ENCODE peak calls at places on chromosomes 4 and X, in eight cellular contexts. D, T, S, C, M, V, F and Q are unnamed samples.

GRCh38 chrX:53379747-53380146 is 42.7 kb downstream of the SMC1A start:
- DNase-seq in S (no peak), M (no peak), C (no peak), D (no peak), F (no peak), V (no peak), T (no peak), Q (no peak)

GRCh38 chr4:8182858-8183725 is 16.0 kb upstream of the SH3TC1 start:
- DNase-seq in V (peak), F (peak), S (peak), D (peak), T (peak), C (peak), M (peak), Q (no peak)

GRCh38 chr4:69823481-69824186 is 36.3 kb downstream of the SULT1E1 start:
- DNase-seq in D (peak), V (no peak), F (peak), C (peak), S (no peak), M (peak), T (peak), Q (no peak)

GRCh38 chr4:10117424-10118354 is 1.1 kb upstream of the WDR1 start:
- DNase-seq in M (no peak), V (peak), T (no peak), D (no peak), S (no peak), F (peak), C (peak), Q (no peak)

GRCh38 chrX:77342028-77342427 is 105.2 kb upstream of the FGF16 start:
- DNase-seq in D (no peak), V (no peak), T (no peak), C (no peak), M (no peak), S (no peak), F (no peak), Q (no peak)

GRCh38 chrX:141904262-141904661 is 568 bp downstream of the MAGEC1 start:
- DNase-seq in T (no peak), C (no peak), M (no peak), F (no peak), V (no peak), D (no peak), S (no peak), Q (no peak)

GRCh38 chrX:24332868-24333267 is 19.0 kb upstream of the SUPT20HL2 start:
- DNase-seq in V (no peak), M (no peak), D (no peak), T (peak), S (no peak), C (peak), F (no peak), Q (no peak)

GRCh38 chr4:23337292-23337691 is 552.6 kb downstream of the PPARGC1A start:
- DNase-seq in M (no peak), V (no peak), D (no peak), S (no peak), C (no peak), F (no peak), T (no peak), Q (no peak)

GRCh38 chr4:3791910-3792542 is 25.8 kb downstream of the ADRA2C start:
- DNase-seq in D (no peak), C (peak), V (peak), M (peak), F (no peak), T (peak), S (no peak), Q (no peak)

GRCh38 chr4:88659890-88660208 is 37.8 kb downstream of the NAP1L5 start:
- DNase-seq in S (no peak), D (no peak), F (no peak), T (peak), M (peak), C (no peak), V (no peak), Q (no peak)

GRCh38 chr4:107453231-107453630 is 266.8 kb downstream of the PAPSS1 start:
- DNase-seq in C (peak), T (peak), F (no peak), D (no peak), M (no peak), S (no peak), V (no peak), Q (no peak)

GRCh38 chrX:7117587-7117986 is 29.9 kb upstream of the STS start:
- DNase-seq in S (no peak), D (no peak), F (no peak), T (no peak), M (no peak), V (peak), C (no peak), Q (no peak)

GRCh38 chr4:82423245-82424054 is 6.8 kb downstream of the HNRNPDL start:
- DNase-seq in D (no peak), M (no peak), C (peak), V (no peak), F (peak), T (peak), S (no peak), Q (no peak)

GRCh38 chr4:88467392-88467791 is 10.5 kb downstream of the HERC5 start:
- DNase-seq in D (no peak), V (no peak), T (no peak), M (no peak), F (no peak), C (no peak), S (no peak), Q (no peak)

GRCh38 chr4:110249687-110250387 is 51.4 kb upstream of the ELOVL6 start:
- DNase-seq in T (no peak), M (no peak), C (no peak), D (no peak), F (peak), V (no peak), S (no peak), Q (no peak)

GRCh38 chr4:10256203-10256602 is 139.6 kb upstream of the WDR1 start:
- DNase-seq in T (no peak), V (no peak), S (no peak), D (no peak), M (no peak), F (no peak), C (no peak), Q (no peak)

GRCh38 chr4:38323141-38323634 is 340.8 kb upstream of the KLF3 start:
- DNase-seq in D (no peak), T (no peak), C (peak), S (no peak), V (no peak), M (no peak), F (peak), Q (no peak)

GRCh38 chr4:19857405-19857804 is 394.3 kb upstream of the SLIT2 start:
- DNase-seq in F (peak), D (no peak), M (no peak), V (no peak), C (peak), S (no peak), T (peak), Q (no peak)

GRCh38 chr4:47145630-47146029 is 114.3 kb downstream of the GABRB1 start:
- DNase-seq in F (peak), T (peak), D (no peak), V (no peak), M (no peak), C (peak), S (no peak), Q (no peak)

GRCh38 chr4:102501635-102502382 is 650 bp downstream of the NFKB1 start:
- DNase-seq in T (peak), S (no peak), M (peak), V (peak), C (peak), D (peak), F (peak), Q (peak)

GRCh38 chrX:151726751-151727150 is 7.8 kb upstream of the CNGA2 start:
- DNase-seq in V (no peak), M (no peak), S (no peak), T (no peak), C (no peak), D (no peak), F (no peak), Q (no peak)

GRCh38 chr4:75637176-75637575 is 6.8 kb upstream of the CDKL2 start:
- DNase-seq in T (peak), V (no peak), M (no peak), C (no peak), D (no peak), S (no peak), F (no peak), Q (no peak)

GRCh38 chrX:118630843-118631242 is 96.6 kb upstream of the IL13RA1 start:
- DNase-seq in S (no peak), F (no peak), D (no peak), C (no peak), V (no peak), M (no peak), T (no peak), Q (no peak)

GRCh38 chrX:107304141-107304540 is 97.7 kb downstream of the DNAAF6 start:
- DNase-seq in T (no peak), C (no peak), S (no peak), M (no peak), D (no peak), V (no peak), F (no peak), Q (no peak)
- H3K4me3 ChIP-seq in T (no peak), C (no peak), S (no peak), M (no peak), D (no peak), V (no peak), F (no peak), Q (no peak)

DNA sequence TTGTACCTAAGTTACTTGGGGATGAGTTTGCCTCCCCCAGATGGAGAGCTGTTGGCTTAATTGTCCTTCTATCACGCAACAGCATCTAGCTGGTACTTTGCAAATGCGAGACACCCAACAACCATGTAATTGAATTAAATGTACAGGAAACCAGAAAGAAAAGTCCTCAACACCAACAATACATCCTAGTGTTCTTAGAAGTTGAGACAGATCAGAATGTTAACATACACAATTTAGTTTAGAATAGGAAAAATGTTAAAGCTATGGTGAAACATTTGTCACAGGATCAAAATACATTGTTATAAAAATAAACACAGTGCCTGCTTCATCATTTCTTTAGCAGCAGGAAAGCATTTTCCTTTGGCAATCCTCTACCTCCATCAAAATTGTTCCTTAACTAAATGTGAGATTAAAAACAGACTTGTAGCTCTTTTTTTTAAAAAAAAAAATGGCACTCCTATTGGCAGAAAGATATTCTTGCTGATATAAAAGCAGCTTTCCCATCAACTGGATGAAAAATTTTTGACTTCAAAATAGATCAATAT is 163.1 kb upstream of the MID1 start:
- DNase-seq in S (no peak), D (no peak), V (no peak), M (no peak), F (no peak), C (no peak), T (peak), Q (no peak)
- H3K4me3 ChIP-seq in S (no peak), D (no peak), V (no peak), M (no peak), F (no peak), C (no peak), T (no peak), Q (no peak)

DNA sequence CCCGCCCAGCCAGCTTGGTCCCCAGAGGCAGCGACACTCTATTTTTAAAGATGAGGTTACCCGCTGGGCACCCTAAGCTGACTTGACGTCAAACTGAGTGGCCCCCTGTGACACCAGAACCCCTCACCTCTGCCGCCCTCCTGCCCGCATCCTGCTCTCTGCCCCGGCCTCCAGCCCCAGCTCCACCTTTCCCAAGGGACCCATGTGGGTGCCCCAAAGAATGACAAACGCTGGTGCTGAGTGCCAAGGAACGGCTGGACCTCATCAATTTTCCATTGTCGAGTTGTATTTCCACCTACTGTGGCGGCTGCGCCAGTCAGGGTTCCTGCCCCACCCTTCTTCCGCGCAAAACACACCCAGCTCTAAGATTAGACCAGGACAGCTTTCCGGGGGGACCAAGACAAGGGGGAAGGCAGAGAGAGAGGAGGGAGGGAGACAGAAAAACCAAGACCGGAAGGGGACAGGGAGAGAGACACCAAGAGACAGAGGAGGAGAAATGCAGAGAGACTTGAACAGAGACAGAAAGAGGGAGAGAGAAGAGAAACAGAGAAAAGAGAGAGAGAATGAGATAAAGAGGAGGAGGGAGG is 2.0 kb downstream of the PRKX start:
- DNase-seq in S (no peak), V (no peak), C (no peak), M (peak), F (no peak), D (no peak), T (no peak), Q (no peak)
- H3K4me3 ChIP-seq in S (peak), V (peak), C (peak), M (peak), F (no peak), D (peak), T (peak), Q (peak)

GRCh38 chrX:16946971-16947562 is 609 bp downstream of the REPS2 start:
- DNase-seq in M (peak), S (no peak), C (no peak), D (peak), V (peak), T (no peak), F (no peak), Q (no peak)
- H3K4me3 ChIP-seq in M (peak), S (peak), C (peak), D (peak), V (peak), T (peak), F (peak), Q (peak)

DNA sequence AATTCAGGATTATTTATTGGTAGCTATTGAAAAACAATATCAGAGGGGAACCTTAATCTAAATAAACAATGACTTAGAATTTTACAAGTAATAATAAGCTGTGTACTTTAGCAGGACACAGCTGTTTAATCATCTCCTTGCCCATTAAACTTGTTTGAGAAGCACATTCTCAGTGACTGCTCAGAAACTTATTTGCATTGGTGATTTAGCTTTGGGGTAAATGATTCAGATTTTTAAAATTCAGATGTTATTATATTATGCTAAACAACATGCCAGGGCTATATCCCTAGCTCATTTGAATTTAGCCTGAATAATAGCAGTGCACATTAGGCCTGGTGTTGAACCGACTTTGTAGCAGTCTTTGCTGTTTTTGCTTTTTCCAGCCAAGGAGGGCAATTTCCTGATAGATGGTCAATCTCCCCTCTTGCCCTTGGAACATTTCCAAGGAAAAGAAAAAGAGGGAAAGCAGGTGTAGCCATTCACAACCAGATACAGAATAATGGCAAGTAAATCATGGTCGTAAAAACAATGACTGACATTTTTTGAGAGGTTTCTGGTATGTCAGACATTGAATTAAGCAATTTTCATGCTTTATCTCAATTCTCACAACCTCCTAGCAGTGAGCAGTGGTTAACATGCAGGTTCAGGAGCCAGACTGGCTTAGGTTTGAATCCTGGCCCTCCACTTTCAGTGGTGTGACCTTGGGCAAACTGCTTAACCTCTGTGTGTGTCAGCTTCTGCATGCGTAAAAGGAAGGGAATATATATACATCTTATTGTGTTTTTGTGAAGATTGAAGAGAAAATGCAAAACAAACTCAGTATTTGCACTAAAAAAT is 16.8 kb downstream of the ARHGEF38 start:
- DNase-seq in S (no peak), V (no peak), D (no peak), M (no peak), F (no peak), C (no peak), T (peak), Q (no peak)
- H3K4me3 ChIP-seq in S (no peak), V (no peak), D (no peak), M (no peak), F (no peak), C (no peak), T (no peak), Q (no peak)